ENCODE peak calls at places on chromosomes 5 and 9, in eight cellular contexts. One of them, this sample, is unnamed.

GRCh38 chr5:32465076-32465475 is 20.5 kb upstream of the ZFR start:
- DNase-seq in fibroblast of lung: no peak
- DNase-seq in epithelial cell of esophagus: no peak
- DNase-seq in dorsolateral prefrontal cortex: no peak
- DNase-seq in kidney: no peak
- DNase-seq in GM13976: no peak
- DNase-seq in CD8-positive, alpha-beta T cell: no peak
- DNase-seq in cardiac fibroblast: no peak
- DNase-seq in this sample: no peak

GRCh38 chr9:2307480-2307879 is 292.3 kb downstream of the SMARCA2 start:
- DNase-seq in fibroblast of lung: no peak
- DNase-seq in epithelial cell of esophagus: peak; percentile 67
- DNase-seq in dorsolateral prefrontal cortex: no peak
- DNase-seq in kidney: no peak
- DNase-seq in GM13976: no peak
- DNase-seq in CD8-positive, alpha-beta T cell: no peak
- DNase-seq in cardiac fibroblast: peak; percentile 16
- DNase-seq in this sample: no peak

GRCh38 chr5:138640138-138640537 is 64.9 kb upstream of the HSPA9 start:
- DNase-seq in fibroblast of lung: no peak
- DNase-seq in epithelial cell of esophagus: no peak
- DNase-seq in dorsolateral prefrontal cortex: no peak
- DNase-seq in kidney: no peak
- DNase-seq in GM13976: no peak
- DNase-seq in CD8-positive, alpha-beta T cell: no peak
- DNase-seq in cardiac fibroblast: no peak
- DNase-seq in this sample: no peak

GRCh38 chr5:72938206-72938605 is 17.6 kb upstream of the FCHO2 start:
- DNase-seq in fibroblast of lung: no peak
- DNase-seq in epithelial cell of esophagus: no peak
- DNase-seq in dorsolateral prefrontal cortex: no peak
- DNase-seq in kidney: no peak
- DNase-seq in GM13976: no peak
- DNase-seq in CD8-positive, alpha-beta T cell: no peak
- DNase-seq in cardiac fibroblast: peak; percentile 35
- DNase-seq in this sample: no peak

GRCh38 chr5:37792976-37793328 is 46.9 kb downstream of the GDNF start:
- DNase-seq in fibroblast of lung: peak; percentile 61
- DNase-seq in epithelial cell of esophagus: no peak
- DNase-seq in dorsolateral prefrontal cortex: no peak
- DNase-seq in kidney: no peak
- DNase-seq in GM13976: no peak
- DNase-seq in CD8-positive, alpha-beta T cell: no peak
- DNase-seq in cardiac fibroblast: no peak
- DNase-seq in this sample: no peak

GRCh38 chr9:121685146-121685794 is 33.8 kb downstream of the DAB2IP start:
- DNase-seq in fibroblast of lung: no peak
- DNase-seq in epithelial cell of esophagus: no peak
- DNase-seq in dorsolateral prefrontal cortex: no peak
- DNase-seq in kidney: no peak
- DNase-seq in GM13976: no peak
- DNase-seq in CD8-positive, alpha-beta T cell: no peak
- DNase-seq in cardiac fibroblast: no peak
- DNase-seq in this sample: no peak

GRCh38 chr9:37295178-37295577 is 127.3 kb upstream of the GRHPR start:
- DNase-seq in fibroblast of lung: no peak
- DNase-seq in epithelial cell of esophagus: no peak
- DNase-seq in dorsolateral prefrontal cortex: no peak
- DNase-seq in kidney: no peak
- DNase-seq in GM13976: no peak
- DNase-seq in CD8-positive, alpha-beta T cell: no peak
- DNase-seq in cardiac fibroblast: no peak
- DNase-seq in this sample: no peak

GRCh38 chr9:70642421-70642820 is 228.0 kb upstream of the KLF9 start:
- DNase-seq in fibroblast of lung: no peak
- DNase-seq in epithelial cell of esophagus: no peak
- DNase-seq in dorsolateral prefrontal cortex: no peak
- DNase-seq in kidney: no peak
- DNase-seq in GM13976: no peak
- DNase-seq in CD8-positive, alpha-beta T cell: no peak
- DNase-seq in cardiac fibroblast: no peak
- DNase-seq in this sample: no peak

GRCh38 chr9:97072285-97072770 is 33.4 kb upstream of the CTSV start:
- DNase-seq in fibroblast of lung: no peak
- DNase-seq in epithelial cell of esophagus: peak; percentile 11
- DNase-seq in dorsolateral prefrontal cortex: no peak
- DNase-seq in kidney: no peak
- DNase-seq in GM13976: no peak
- DNase-seq in CD8-positive, alpha-beta T cell: no peak
- DNase-seq in cardiac fibroblast: no peak
- DNase-seq in this sample: no peak

GRCh38 chr9:128057724-128058409 is 9.3 kb downstream of the NAIF1 start:
- DNase-seq in fibroblast of lung: no peak
- DNase-seq in epithelial cell of esophagus: no peak
- DNase-seq in dorsolateral prefrontal cortex: no peak
- DNase-seq in kidney: no peak
- DNase-seq in GM13976: no peak
- DNase-seq in CD8-positive, alpha-beta T cell: no peak
- DNase-seq in cardiac fibroblast: no peak
- DNase-seq in this sample: no peak

GRCh38 chr9:116094846-116095245 is 58.7 kb upstream of the PAPPA start:
- DNase-seq in fibroblast of lung: no peak
- DNase-seq in epithelial cell of esophagus: peak; percentile 66
- DNase-seq in dorsolateral prefrontal cortex: no peak
- DNase-seq in kidney: no peak
- DNase-seq in GM13976: no peak
- DNase-seq in CD8-positive, alpha-beta T cell: no peak
- DNase-seq in cardiac fibroblast: no peak
- DNase-seq in this sample: no peak

GRCh38 chr5:124206540-124206939 is 539.9 kb downstream of the ZNF608 start:
- DNase-seq in fibroblast of lung: no peak
- DNase-seq in epithelial cell of esophagus: no peak
- DNase-seq in dorsolateral prefrontal cortex: no peak
- DNase-seq in kidney: no peak
- DNase-seq in GM13976: no peak
- DNase-seq in CD8-positive, alpha-beta T cell: no peak
- DNase-seq in cardiac fibroblast: no peak
- DNase-seq in this sample: no peak

GRCh38 chr5:2008851-2009629 is 126.3 kb upstream of the IRX4 start:
- DNase-seq in fibroblast of lung: no peak
- DNase-seq in epithelial cell of esophagus: no peak
- DNase-seq in dorsolateral prefrontal cortex: no peak
- DNase-seq in kidney: no peak
- DNase-seq in GM13976: no peak
- DNase-seq in CD8-positive, alpha-beta T cell: no peak
- DNase-seq in cardiac fibroblast: no peak
- DNase-seq in this sample: no peak

GRCh38 chr5:179311091-179311470 is 34.2 kb downstream of the ADAMTS2 start:
- DNase-seq in fibroblast of lung: no peak
- DNase-seq in epithelial cell of esophagus: no peak
- DNase-seq in dorsolateral prefrontal cortex: no peak
- DNase-seq in kidney: peak; percentile 46
- DNase-seq in GM13976: no peak
- DNase-seq in CD8-positive, alpha-beta T cell: no peak
- DNase-seq in cardiac fibroblast: no peak
- DNase-seq in this sample: peak; percentile 34

GRCh38 chr9:93209097-93209496 is 25.2 kb downstream of the WNK2 start:
- DNase-seq in fibroblast of lung: no peak
- DNase-seq in epithelial cell of esophagus: no peak
- DNase-seq in dorsolateral prefrontal cortex: no peak
- DNase-seq in kidney: no peak
- DNase-seq in GM13976: no peak
- DNase-seq in CD8-positive, alpha-beta T cell: no peak
- DNase-seq in cardiac fibroblast: no peak
- DNase-seq in this sample: no peak

GRCh38 chr5:136191304-136192014 is 1.5 kb downstream of the SMIM32 start:
- DNase-seq in fibroblast of lung: peak; percentile 27
- DNase-seq in epithelial cell of esophagus: peak; percentile 71
- DNase-seq in dorsolateral prefrontal cortex: no peak
- DNase-seq in kidney: peak; percentile 56
- DNase-seq in GM13976: no peak
- DNase-seq in CD8-positive, alpha-beta T cell: no peak
- DNase-seq in cardiac fibroblast: peak; percentile 49
- DNase-seq in this sample: no peak

GRCh38 chr9:77975023-77975422 is 56.6 kb downstream of the GNAQ start:
- DNase-seq in fibroblast of lung: no peak
- DNase-seq in epithelial cell of esophagus: no peak
- DNase-seq in dorsolateral prefrontal cortex: no peak
- DNase-seq in kidney: no peak
- DNase-seq in GM13976: no peak
- DNase-seq in CD8-positive, alpha-beta T cell: no peak
- DNase-seq in cardiac fibroblast: no peak
- DNase-seq in this sample: no peak

GRCh38 chr9:36659500-36659899 is 86.8 kb downstream of the MELK start:
- DNase-seq in fibroblast of lung: no peak
- DNase-seq in epithelial cell of esophagus: no peak
- DNase-seq in dorsolateral prefrontal cortex: no peak
- DNase-seq in kidney: no peak
- DNase-seq in GM13976: no peak
- DNase-seq in CD8-positive, alpha-beta T cell: no peak
- DNase-seq in cardiac fibroblast: no peak
- DNase-seq in this sample: no peak

GRCh38 chr5:107592515-107592914 is 78.2 kb downstream of the EFNA5 start:
- DNase-seq in fibroblast of lung: no peak
- DNase-seq in epithelial cell of esophagus: no peak
- DNase-seq in dorsolateral prefrontal cortex: no peak
- DNase-seq in kidney: no peak
- DNase-seq in GM13976: no peak
- DNase-seq in CD8-positive, alpha-beta T cell: no peak
- DNase-seq in cardiac fibroblast: no peak
- DNase-seq in this sample: no peak

GRCh38 chr9:12846035-12846434 is 71.2 kb downstream of the LURAP1L start:
- DNase-seq in fibroblast of lung: no peak
- DNase-seq in epithelial cell of esophagus: no peak
- DNase-seq in dorsolateral prefrontal cortex: no peak
- DNase-seq in kidney: no peak
- DNase-seq in GM13976: no peak
- DNase-seq in CD8-positive, alpha-beta T cell: no peak
- DNase-seq in cardiac fibroblast: no peak
- DNase-seq in this sample: no peak

GRCh38 chr5:157266286-157267007 is 524 bp downstream of the CYFIP2 start:
- DNase-seq in fibroblast of lung: no peak
- DNase-seq in epithelial cell of esophagus: no peak
- DNase-seq in dorsolateral prefrontal cortex: no peak
- DNase-seq in kidney: peak; percentile 87
- DNase-seq in GM13976: peak; percentile 70
- DNase-seq in CD8-positive, alpha-beta T cell: peak; percentile 59
- DNase-seq in cardiac fibroblast: no peak
- DNase-seq in this sample: no peak

GRCh38 chr9:137227853-137228514 is 682 bp downstream of the RNF224 start:
- DNase-seq in fibroblast of lung: no peak
- DNase-seq in epithelial cell of esophagus: no peak
- DNase-seq in dorsolateral prefrontal cortex: no peak
- DNase-seq in kidney: no peak
- DNase-seq in GM13976: no peak
- DNase-seq in CD8-positive, alpha-beta T cell: no peak
- DNase-seq in cardiac fibroblast: no peak
- DNase-seq in this sample: no peak
- TF ChIP-seq CTCF in fibroblast of lung: no peak
- TF ChIP-seq CTCF in epithelial cell of esophagus: no peak
- TF ChIP-seq CTCF in dorsolateral prefrontal cortex: no peak
- TF ChIP-seq CTCF in kidney: no peak
- TF ChIP-seq CTCF in GM13976: no peak
- TF ChIP-seq CTCF in CD8-positive, alpha-beta T cell: no peak
- TF ChIP-seq CTCF in cardiac fibroblast: no peak
- TF ChIP-seq CTCF in this sample: no peak

GRCh38 chr5:76717222-76718083 is 1.5 kb downstream of the F2R start:
- DNase-seq in fibroblast of lung: no peak
- DNase-seq in epithelial cell of esophagus: no peak
- DNase-seq in dorsolateral prefrontal cortex: no peak
- DNase-seq in kidney: no peak
- DNase-seq in GM13976: no peak
- DNase-seq in CD8-positive, alpha-beta T cell: no peak
- DNase-seq in cardiac fibroblast: peak; percentile 52
- DNase-seq in this sample: no peak

GRCh38 chr5:76715734-76716455 is at the start of gene F2R:
- DNase-seq in fibroblast of lung: peak; percentile 91
- DNase-seq in epithelial cell of esophagus: peak; percentile 56
- DNase-seq in dorsolateral prefrontal cortex: no peak
- DNase-seq in kidney: peak; percentile 82
- DNase-seq in GM13976: peak; percentile 87
- DNase-seq in CD8-positive, alpha-beta T cell: peak; percentile 66
- DNase-seq in cardiac fibroblast: peak; percentile 92
- DNase-seq in this sample: no peak

GRCh38 chr5:76714771-76715483 is 999 bp upstream of the F2R start:
- DNase-seq in fibroblast of lung: no peak
- DNase-seq in epithelial cell of esophagus: no peak
- DNase-seq in dorsolateral prefrontal cortex: no peak
- DNase-seq in kidney: peak; percentile 71
- DNase-seq in GM13976: peak; percentile 49
- DNase-seq in CD8-positive, alpha-beta T cell: peak; percentile 19
- DNase-seq in cardiac fibroblast: no peak
- DNase-seq in this sample: no peak

GRCh38 chr5:76715484-76715733 is 517 bp upstream of the F2R start:
- DNase-seq in fibroblast of lung: no peak
- DNase-seq in epithelial cell of esophagus: no peak
- DNase-seq in dorsolateral prefrontal cortex: no peak
- DNase-seq in kidney: no peak
- DNase-seq in GM13976: peak; percentile 59
- DNase-seq in CD8-positive, alpha-beta T cell: no peak
- DNase-seq in cardiac fibroblast: no peak
- DNase-seq in this sample: no peak

GRCh38 chr5:76716456-76717157 is 681 bp downstream of the F2R start:
- DNase-seq in fibroblast of lung: no peak
- DNase-seq in epithelial cell of esophagus: no peak
- DNase-seq in dorsolateral prefrontal cortex: no peak
- DNase-seq in kidney: no peak
- DNase-seq in GM13976: no peak
- DNase-seq in CD8-positive, alpha-beta T cell: no peak
- DNase-seq in cardiac fibroblast: peak; percentile 50
- DNase-seq in this sample: no peak
- TF ChIP-seq CTCF in fibroblast of lung: no peak
- TF ChIP-seq CTCF in epithelial cell of esophagus: no peak
- TF ChIP-seq CTCF in dorsolateral prefrontal cortex: no peak
- TF ChIP-seq CTCF in kidney: no peak
- TF ChIP-seq CTCF in GM13976: no peak
- TF ChIP-seq CTCF in CD8-positive, alpha-beta T cell: no peak
- TF ChIP-seq CTCF in cardiac fibroblast: no peak
- TF ChIP-seq CTCF in this sample: no peak

DNA sequence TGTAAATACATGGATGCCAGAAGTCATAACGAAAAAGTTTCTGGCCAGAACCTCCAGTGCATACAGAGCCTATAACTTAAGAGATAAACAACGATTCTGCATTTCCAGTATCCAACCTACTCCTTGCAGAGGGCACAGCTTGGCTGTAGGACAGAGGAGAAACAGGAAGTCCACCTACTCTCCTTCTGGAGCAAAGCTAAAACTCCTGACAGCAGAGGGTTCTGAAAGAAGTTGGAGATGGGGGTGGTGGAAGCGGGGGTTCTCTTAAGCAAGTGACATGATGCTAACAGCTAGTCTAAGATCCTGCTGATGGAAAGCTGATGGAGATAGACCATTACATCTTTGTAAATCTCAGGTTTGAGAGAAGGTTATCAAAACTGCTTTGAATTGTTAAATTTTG is 35.5 kb upstream of the CTNNAL1 start:
- DNase-seq in fibroblast of lung: no peak
- DNase-seq in epithelial cell of esophagus: no peak
- DNase-seq in dorsolateral prefrontal cortex: no peak
- DNase-seq in kidney: no peak
- DNase-seq in GM13976: no peak
- DNase-seq in CD8-positive, alpha-beta T cell: no peak
- DNase-seq in cardiac fibroblast: no peak
- DNase-seq in this sample: no peak
- TF ChIP-seq CTCF in fibroblast of lung: no peak
- TF ChIP-seq CTCF in epithelial cell of esophagus: no peak
- TF ChIP-seq CTCF in dorsolateral prefrontal cortex: no peak
- TF ChIP-seq CTCF in kidney: no peak
- TF ChIP-seq CTCF in GM13976: no peak
- TF ChIP-seq CTCF in CD8-positive, alpha-beta T cell: no peak
- TF ChIP-seq CTCF in cardiac fibroblast: no peak
- TF ChIP-seq CTCF in this sample: no peak

GRCh38 chr9:99192786-99193465 is 28.8 kb downstream of the ALG2 start:
- DNase-seq in fibroblast of lung: peak; percentile 49
- DNase-seq in epithelial cell of esophagus: peak; percentile 25
- DNase-seq in dorsolateral prefrontal cortex: no peak
- DNase-seq in kidney: no peak
- DNase-seq in GM13976: no peak
- DNase-seq in CD8-positive, alpha-beta T cell: no peak
- DNase-seq in cardiac fibroblast: peak; percentile 14
- DNase-seq in this sample: no peak
- TF ChIP-seq CTCF in fibroblast of lung: peak; percentile 51
- TF ChIP-seq CTCF in epithelial cell of esophagus: peak; percentile 20
- TF ChIP-seq CTCF in dorsolateral prefrontal cortex: no peak
- TF ChIP-seq CTCF in kidney: no peak
- TF ChIP-seq CTCF in GM13976: no peak
- TF ChIP-seq CTCF in CD8-positive, alpha-beta T cell: no peak
- TF ChIP-seq CTCF in cardiac fibroblast: peak; percentile 45
- TF ChIP-seq CTCF in this sample: no peak